ENCODE peak calls at places on chromosome 13, in eight cellular contexts. Q, G, F, S, R, W, L and I are unnamed samples.
A peak's percentile ranks its signal among the peaks of the same experiment; 100 is the strongest.

GRCh38 chr13:65744761-65745160 is 1485.4 kb downstream of the PCDH9 start:
- DNase-seq in Q (no peak), G (no peak), W (no peak), L (no peak), R (peak; percentile 79), S (no peak), F (peak; percentile 65), I (no peak)

GRCh38 chr13:80551650-80552497 is 210.9 kb upstream of the SPRY2 start:
- DNase-seq in L (no peak), R (no peak), W (no peak), Q (no peak), S (no peak), F (no peak), G (no peak), I (no peak)

GRCh38 chr13:45219938-45220375 is 19.1 kb upstream of the KCTD4 start:
- DNase-seq in F (peak; percentile 68), S (no peak), Q (no peak), G (no peak), L (no peak), R (peak; percentile 44), W (peak; percentile 98), I (no peak)

GRCh38 chr13:32059511-32059984 is 28.0 kb downstream of the FRY start:
- DNase-seq in L (no peak), F (no peak), W (no peak), G (no peak), S (no peak), Q (no peak), R (no peak), I (no peak)

GRCh38 chr13:27038323-27038722 is 133.3 kb downstream of the USP12 start:
- DNase-seq in W (peak; percentile 60), F (peak; percentile 69), Q (no peak), L (no peak), S (no peak), G (no peak), R (peak; percentile 74), I (no peak)

GRCh38 chr13:46607768-46608553 is 55.0 kb downstream of the LRCH1 start:
- DNase-seq in R (no peak), F (no peak), Q (no peak), S (no peak), W (no peak), L (no peak), G (no peak), I (no peak)

GRCh38 chr13:108508263-108508662 is 121.1 kb upstream of the MYO16 start:
- DNase-seq in S (no peak), L (no peak), G (no peak), F (peak; percentile 59), R (peak; percentile 29), Q (no peak), W (no peak), I (peak; percentile 24)

GRCh38 chr13:101346161-101346560 is 70.1 kb downstream of the NALCN start:
- DNase-seq in W (no peak), S (no peak), R (peak; percentile 22), G (no peak), Q (no peak), F (no peak), L (no peak), I (no peak)

GRCh38 chr13:45691667-45692066 is 10.5 kb upstream of the CBY2 start:
- DNase-seq in G (no peak), Q (no peak), F (no peak), L (no peak), S (no peak), R (no peak), W (no peak), I (no peak)

GRCh38 chr13:111065698-111066097 is 49.4 kb upstream of the ARHGEF7 start:
- DNase-seq in R (no peak), W (no peak), S (no peak), G (no peak), L (no peak), F (no peak), Q (peak; percentile 69), I (no peak)

GRCh38 chr13:20470136-20470535 is 55.5 kb downstream of the CRYL1 start:
- DNase-seq in R (no peak), L (no peak), G (no peak), Q (no peak), F (no peak), S (no peak), W (no peak), I (no peak)

GRCh38 chr13:103187621-103188020 is 121.4 kb upstream of the SLC10A2 start:
- DNase-seq in S (no peak), R (no peak), F (no peak), G (no peak), W (no peak), Q (no peak), L (no peak), I (no peak)

GRCh38 chr13:36030670-36031331 is 100.4 kb downstream of the DCLK1 start:
- DNase-seq in F (peak; percentile 97), Q (no peak), R (peak; percentile 18), W (peak; percentile 86), G (no peak), L (no peak), S (no peak), I (no peak)

GRCh38 chr13:39016087-39016486 is 21.8 kb downstream of the PROSER1 start:
- DNase-seq in L (no peak), S (no peak), G (no peak), R (no peak), Q (no peak), W (no peak), F (no peak), I (no peak)

GRCh38 chr13:39013462-39013861 is 22.8 kb upstream of the STOML3 start:
- DNase-seq in W (no peak), S (no peak), R (no peak), G (no peak), Q (no peak), F (no peak), L (no peak), I (no peak)

GRCh38 chr13:39016789-39017188 is 21.1 kb downstream of the PROSER1 start:
- DNase-seq in G (peak; percentile 44), Q (no peak), R (peak; percentile 8), S (no peak), W (peak; percentile 37), L (no peak), F (peak; percentile 50), I (peak; percentile 41)

GRCh38 chr13:39012608-39013007 is 22.0 kb upstream of the STOML3 start:
- DNase-seq in S (no peak), W (no peak), G (no peak), R (no peak), F (no peak), Q (no peak), L (no peak), I (no peak)
- TF ChIP-seq CTCF in S (peak; percentile 41), W (peak; percentile 1), G (no peak), R (peak; percentile 5), F (peak; percentile 14), Q (no peak), L (no peak), I (no peak)

DNA sequence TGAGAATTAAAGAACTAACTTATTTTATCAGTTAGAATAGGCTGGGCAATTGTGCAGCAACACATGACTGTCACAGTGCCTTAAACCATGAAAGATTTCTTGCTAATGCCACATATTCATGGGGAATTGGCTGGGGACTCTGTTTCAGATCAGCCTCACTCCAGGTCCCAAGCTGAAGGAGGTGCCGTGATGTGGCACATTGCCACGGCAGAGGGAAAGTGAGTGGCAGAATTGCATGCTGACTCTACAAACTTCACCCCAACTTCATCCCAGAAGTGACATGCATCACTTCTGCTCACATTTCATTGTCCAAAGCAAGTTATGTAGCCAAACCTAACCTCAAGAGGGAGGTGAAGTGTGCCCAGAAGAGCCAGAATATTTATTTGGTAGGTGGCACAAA is 37.8 kb downstream of the OLFM4 start:
- DNase-seq in S (no peak), R (no peak), G (no peak), L (no peak), W (no peak), F (no peak), Q (no peak), I (no peak)
- TF ChIP-seq CTCF in S (no peak), R (no peak), G (no peak), L (no peak), W (no peak), F (no peak), Q (no peak), I (no peak)

GRCh38 chr13:93709511-93710244 is 483.1 kb downstream of the GPC6 start:
- DNase-seq in F (no peak), W (no peak), G (no peak), Q (no peak), L (no peak), R (no peak), S (no peak), I (no peak)
- TF ChIP-seq CTCF in F (no peak), W (no peak), G (no peak), Q (no peak), L (no peak), R (no peak), S (no peak), I (no peak)

GRCh38 chr13:98055623-98056022 is 87.3 kb upstream of the FARP1 start:
- DNase-seq in L (no peak), W (no peak), R (no peak), G (no peak), S (no peak), Q (no peak), F (no peak), I (no peak)

GRCh38 chr13:98059276-98059675 is 83.6 kb upstream of the FARP1 start:
- DNase-seq in Q (no peak), L (no peak), G (no peak), R (no peak), F (no peak), W (no peak), S (no peak), I (no peak)

GRCh38 chr13:98056839-98057410 is 86.0 kb upstream of the FARP1 start:
- DNase-seq in Q (no peak), L (no peak), F (no peak), G (no peak), R (no peak), W (no peak), S (no peak), I (no peak)

GRCh38 chr13:98065468-98065867 is 77.4 kb upstream of the FARP1 start:
- DNase-seq in S (no peak), W (no peak), F (no peak), R (no peak), Q (no peak), L (no peak), G (no peak), I (no peak)

DNA sequence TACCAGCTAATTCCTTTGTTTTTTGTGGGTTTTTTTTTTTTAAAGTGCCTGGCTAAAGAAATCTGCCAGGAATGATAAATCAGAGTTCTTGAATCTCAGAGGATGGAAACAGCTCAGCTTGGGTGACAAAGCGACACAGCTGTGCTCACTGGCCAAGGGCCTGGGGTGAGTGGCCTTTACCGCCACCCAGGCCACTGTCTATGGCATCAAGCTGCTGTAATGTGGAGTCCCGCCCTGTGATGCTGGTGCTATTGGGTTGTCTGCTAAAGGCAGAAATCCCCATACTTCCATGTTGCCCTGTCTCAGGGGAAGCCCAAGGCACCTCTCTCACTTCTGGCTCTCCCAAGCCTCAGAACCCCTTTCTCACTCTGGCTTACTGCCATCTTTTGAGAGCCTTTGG is 82.6 kb upstream of the FARP1 start:
- DNase-seq in L (no peak), F (no peak), S (no peak), G (no peak), R (no peak), W (no peak), Q (no peak), I (no peak)
- TF ChIP-seq CTCF in L (no peak), F (no peak), S (no peak), G (no peak), R (no peak), W (no peak), Q (no peak), I (no peak)

GRCh38 chr13:76239031-76239680 is 603.0 kb downstream of the LMO7 start:
- DNase-seq in G (no peak), L (no peak), F (no peak), R (no peak), W (no peak), Q (no peak), S (no peak), I (no peak)
- TF ChIP-seq CTCF in G (no peak), L (no peak), F (no peak), R (no peak), W (no peak), Q (no peak), S (no peak), I (no peak)